ENCODE peak calls at places on chromosome 20, in seven cellular contexts. T is tibial nerve, A is A549, Z is SK-N-SH, X is H1, R is K562, W is GM12878. I is an unnamed sample.

GRCh38 chr20:40689100-40689942 is at the start of gene MAFB:
- DNase-seq in Z (peak), R (peak), X (peak), A (peak), W (no peak), T (peak), I (peak)

GRCh38 chr20:45318386-45318939 is 10.4 kb upstream of the MATN4 start:
- DNase-seq in R (no peak), W (no peak), T (no peak), Z (no peak), X (no peak), A (no peak), I (no peak)

GRCh38 chr20:34175879-34176278 is 63.8 kb upstream of the EIF2S2 start:
- DNase-seq in T (no peak), R (no peak), Z (no peak), A (no peak), X (no peak), W (no peak), I (no peak)

GRCh38 chr20:9617940-9618339 is 103.5 kb downstream of the LAMP5 start:
- DNase-seq in T (no peak), W (no peak), Z (peak), R (no peak), X (no peak), A (peak), I (no peak)

GRCh38 chr20:58694241-58695083 is 1.9 kb downstream of the NPEPL1 start:
- DNase-seq in W (no peak), A (no peak), R (no peak), Z (no peak), T (no peak), X (no peak), I (no peak)

GRCh38 chr20:1417273-1417672 is 24.4 kb upstream of the FKBP1A start:
- DNase-seq in X (no peak), R (no peak), Z (no peak), W (no peak), T (no peak), A (no peak), I (no peak)

GRCh38 chr20:1301031-1301529 is 27.9 kb downstream of the SDCBP2 start:
- DNase-seq in W (no peak), T (no peak), A (no peak), X (no peak), Z (no peak), R (peak), I (no peak)

GRCh38 chr20:31555203-31555602 is 41.0 kb downstream of the HM13 start:
- DNase-seq in A (no peak), Z (no peak), X (no peak), W (no peak), R (no peak), T (no peak), I (no peak)

GRCh38 chr20:41359541-41360011 is 7.0 kb downstream of the EMILIN3 start:
- DNase-seq in W (no peak), A (no peak), T (no peak), X (no peak), Z (no peak), R (no peak), I (no peak)

GRCh38 chr20:294602-295001 is 2.8 kb upstream of the ZCCHC3 start:
- DNase-seq in R (no peak), W (no peak), T (no peak), X (no peak), Z (no peak), A (no peak), I (no peak)

GRCh38 chr20:37970856-37971245 is 62.4 kb downstream of the TTI1 start:
- DNase-seq in A (no peak), T (no peak), Z (no peak), R (no peak), W (no peak), X (peak), I (no peak)

GRCh38 chr20:4925842-4926530 is 75.3 kb downstream of the SLC23A2 start:
- DNase-seq in T (peak), A (no peak), Z (no peak), R (no peak), X (no peak), W (no peak), I (peak)

GRCh38 chr20:62358728-62359490 is 8.2 kb downstream of the LAMA5 start:
- DNase-seq in T (no peak), R (peak), A (no peak), X (peak), W (no peak), Z (no peak), I (no peak)

GRCh38 chr20:45306431-45306982 is at the start of gene RBPJL:
- DNase-seq in R (peak), W (no peak), T (no peak), Z (peak), X (peak), A (no peak), I (no peak)

GRCh38 chr20:61253264-61253639 is 1.2 kb downstream of the CDH4 start:
- DNase-seq in X (peak), A (peak), Z (peak), W (no peak), R (no peak), T (no peak), I (no peak)

GRCh38 chr20:39429716-39430115 is 467.6 kb downstream of the DHX35 start:
- DNase-seq in A (no peak), T (no peak), W (no peak), X (no peak), Z (peak), R (no peak), I (no peak)

GRCh38 chr20:6731951-6732580 is 35.4 kb upstream of the BMP2 start:
- DNase-seq in W (no peak), T (peak), R (no peak), Z (no peak), X (no peak), A (no peak), I (peak)

GRCh38 chr20:64101731-64102621 is 5.4 kb downstream of the NPBWR2 start:
- DNase-seq in Z (peak), A (peak), X (peak), R (peak), W (no peak), T (no peak), I (peak)

GRCh38 chr20:23161244-23161875 is 75.2 kb upstream of the CD93 start:
- DNase-seq in X (peak), R (peak), W (no peak), T (no peak), A (no peak), Z (no peak), I (no peak)

GRCh38 chr20:23160536-23161243 is 74.6 kb upstream of the CD93 start:
- DNase-seq in Z (no peak), W (no peak), T (no peak), A (no peak), X (peak), R (peak), I (no peak)

GRCh38 chr20:23163562-23163961 is 77.4 kb upstream of the CD93 start:
- DNase-seq in Z (no peak), A (no peak), R (no peak), W (no peak), T (no peak), X (peak), I (no peak)

GRCh38 chr20:23162887-23163286 is 76.8 kb upstream of the CD93 start:
- DNase-seq in Z (no peak), A (no peak), W (no peak), R (no peak), T (no peak), X (peak), I (no peak)

GRCh38 chr20:23161968-23162696 is 76.0 kb upstream of the CD93 start:
- DNase-seq in A (no peak), W (no peak), Z (no peak), T (peak), X (peak), R (no peak), I (peak)
- TF ChIP-seq EP300 in A (no peak), W (no peak), Z (no peak), T (peak), X (no peak), R (no peak), I (peak)

GRCh38 chr20:49936153-49937022 is at the start of gene RNF114:
- DNase-seq in W (no peak), X (peak), Z (peak), R (peak), T (peak), A (peak), I (peak)
- TF ChIP-seq EP300 in W (no peak), X (no peak), Z (peak), R (peak), T (peak), A (no peak), I (no peak)

DNA sequence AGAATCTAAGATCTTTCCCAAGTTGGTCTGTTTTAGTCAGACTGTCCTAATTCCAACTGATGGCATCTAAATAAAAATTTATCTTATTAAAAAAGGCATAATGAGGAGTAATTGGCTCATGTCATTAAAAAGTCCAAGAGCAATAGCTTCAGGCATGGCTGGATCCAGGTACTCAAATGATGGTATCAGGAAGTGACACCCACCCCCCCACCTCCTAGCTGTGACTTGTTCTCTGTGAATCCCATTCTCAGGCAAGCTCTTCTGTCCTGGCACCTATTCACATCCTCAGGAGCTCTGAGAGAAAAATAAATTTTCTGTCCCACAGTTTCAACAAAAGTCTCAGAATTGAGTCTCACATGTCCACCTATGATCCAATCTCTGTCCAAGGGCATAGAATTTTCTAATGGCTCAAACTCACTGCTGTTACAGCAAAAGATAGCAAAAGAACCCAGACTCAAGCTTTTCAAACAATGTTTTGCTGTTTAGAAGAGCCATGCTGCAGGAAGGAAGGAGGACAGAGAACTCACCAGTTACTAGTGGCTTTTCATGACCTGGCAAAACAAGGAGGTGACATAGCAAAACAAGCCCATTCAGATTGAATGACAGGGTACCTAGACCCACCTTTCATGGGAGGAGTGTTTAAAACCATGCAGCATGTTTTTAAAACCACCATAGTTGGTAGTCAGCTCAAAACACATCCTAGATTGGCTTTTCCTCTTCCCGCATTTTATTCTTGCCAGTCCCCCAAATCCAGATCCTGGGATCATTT is 496.1 kb downstream of the PREX1 start:
- DNase-seq in A (no peak), X (no peak), W (no peak), T (no peak), R (no peak), Z (no peak), I (no peak)
- TF ChIP-seq EP300 in A (no peak), X (no peak), W (no peak), T (no peak), R (no peak), Z (no peak), I (no peak)

GRCh38 chr20:51687630-51688029 is 80.6 kb downstream of the ATP9A start:
- DNase-seq in T (no peak), R (no peak), X (no peak), Z (no peak), W (no peak), A (no peak), I (no peak)

GRCh38 chr20:51687071-51687470 is 81.1 kb downstream of the ATP9A start:
- DNase-seq in A (peak), R (no peak), Z (no peak), X (no peak), W (no peak), T (no peak), I (no peak)

GRCh38 chr20:51692806-51693400 is 75.3 kb downstream of the ATP9A start:
- DNase-seq in W (no peak), Z (no peak), T (no peak), A (no peak), R (no peak), X (no peak), I (no peak)

GRCh38 chr20:51691703-51692102 is 76.5 kb downstream of the ATP9A start:
- DNase-seq in Z (no peak), X (no peak), W (no peak), A (no peak), R (no peak), T (no peak), I (no peak)

GRCh38 chr20:51688600-51688999 is 79.6 kb downstream of the ATP9A start:
- DNase-seq in Z (peak), X (no peak), W (no peak), T (no peak), A (no peak), R (no peak), I (no peak)
- TF ChIP-seq EP300 in Z (no peak), X (no peak), W (no peak), T (no peak), A (no peak), R (no peak), I (no peak)

GRCh38 chr20:3820048-3820900 is at the start of gene AP5S1:
- DNase-seq in Z (peak), X (peak), T (peak), W (peak), R (peak), A (peak), I (peak)
- TF ChIP-seq EP300 in Z (no peak), X (peak), T (peak), W (peak), R (no peak), A (no peak), I (no peak)

GRCh38 chr20:55714082-55714481 is 291.2 kb downstream of the CBLN4 start:
- DNase-seq in A (no peak), X (no peak), Z (no peak), T (no peak), W (no peak), R (no peak), I (no peak)
- TF ChIP-seq EP300 in A (no peak), X (no peak), Z (no peak), T (no peak), W (no peak), R (no peak), I (no peak)

GRCh38 chr20:36384022-36384619 is 78.0 kb downstream of the DLGAP4 start:
- DNase-seq in T (no peak), X (peak), W (no peak), Z (no peak), R (peak), A (no peak), I (no peak)
- TF ChIP-seq EP300 in T (no peak), X (peak), W (no peak), Z (no peak), R (no peak), A (no peak), I (no peak)

I was measured in transverse colon.